ENCODE peak calls at places on chromosomes 6 and 20, in four cellular contexts. E is breast epithelium, Q is NT2/D1, S is fibroblast of pulmonary artery. J is an unnamed sample.

GRCh38 chr6:121592261-121592935 is 157.0 kb downstream of the GJA1 start:
- DNase-seq in E (no peak), S (no peak), Q (no peak), J (no peak)

GRCh38 chr20:11569163-11569562 is 348.5 kb upstream of the BTBD3 start:
- DNase-seq in Q (peak), E (no peak), S (no peak), J (no peak)

GRCh38 chr6:104201557-104201956 is 658.2 kb downstream of the HACE1 start:
- DNase-seq in S (no peak), Q (no peak), E (no peak), J (no peak)

GRCh38 chr6:39707962-39708683 is 17.1 kb downstream of the KIF6 start:
- DNase-seq in S (no peak), E (no peak), Q (no peak), J (no peak)

GRCh38 chr20:57675773-57676172 is 34.0 kb downstream of the PMEPA1 start:
- DNase-seq in E (no peak), S (no peak), Q (no peak), J (no peak)

GRCh38 chr20:59230385-59230784 is 66.8 kb downstream of the ZNF831 start:
- DNase-seq in E (no peak), S (no peak), Q (no peak), J (no peak)

GRCh38 chr20:13340088-13340487 is 119.0 kb downstream of the ISM1 start:
- DNase-seq in E (no peak), S (no peak), Q (no peak), J (no peak)

GRCh38 chr20:38997622-38998021 is 35.5 kb downstream of the DHX35 start:
- DNase-seq in E (no peak), S (no peak), Q (no peak), J (no peak)

GRCh38 chr6:107956586-107957164 is 1.3 kb downstream of the SEC63 start:
- DNase-seq in Q (no peak), S (peak), E (no peak), J (no peak)

GRCh38 chr6:6803180-6803978 is 214.9 kb downstream of the LY86 start:
- DNase-seq in E (peak), Q (no peak), S (no peak), J (no peak)

GRCh38 chr20:32980131-32980941 is 23.9 kb downstream of the SUN5 start:
- DNase-seq in E (no peak), Q (no peak), S (no peak), J (no peak)

GRCh38 chr20:10505320-10506226 is 70.5 kb downstream of the SLX4IP start:
- DNase-seq in S (peak), E (no peak), Q (no peak), J (no peak)

GRCh38 chr6:70314240-70314639 is 11.4 kb upstream of the COL9A1 start:
- DNase-seq in S (peak), E (no peak), Q (no peak), J (no peak)

GRCh38 chr20:50513169-50514034 is 3.2 kb downstream of the PTPN1 start:
- DNase-seq in S (peak), Q (no peak), E (no peak), J (peak)

GRCh38 chr6:24321538-24322162 is 36.2 kb downstream of the DCDC2 start:
- DNase-seq in S (peak), Q (no peak), E (no peak), J (peak)

GRCh38 chr6:163841326-163841725 is 426.8 kb downstream of the QKI start:
- DNase-seq in Q (no peak), S (no peak), E (no peak), J (no peak)

GRCh38 chr20:40663991-40664880 is 24.8 kb downstream of the MAFB start:
- DNase-seq in E (peak), S (no peak), Q (no peak), J (no peak)

GRCh38 chr6:149265945-149266344 is 51.6 kb upstream of the TAB2 start:
- DNase-seq in Q (no peak), E (no peak), S (no peak), J (no peak)

GRCh38 chr20:61874421-61875068 is 191.1 kb downstream of the TAF4 start:
- DNase-seq in E (peak), Q (peak), S (no peak), J (peak)

GRCh38 chr6:13579911-13580310 is 5.5 kb downstream of the SIRT5 start:
- DNase-seq in Q (no peak), E (no peak), S (no peak), J (no peak)

GRCh38 chr6:36314221-36315014 is 22.3 kb downstream of the BNIP5 start:
- DNase-seq in Q (peak), S (no peak), E (no peak), J (no peak)

GRCh38 chr6:110813813-110814487 is 1.3 kb downstream of the CDK19 start:
- DNase-seq in E (no peak), S (no peak), Q (no peak), J (no peak)

GRCh38 chr20:39421571-39422099 is 459.5 kb downstream of the DHX35 start:
- DNase-seq in S (no peak), E (no peak), Q (no peak), J (no peak)

GRCh38 chr6:63615590-63615989 is 20.0 kb upstream of the PHF3 start:
- DNase-seq in S (no peak), E (no peak), Q (no peak), J (no peak)

GRCh38 chr6:25026723-25027122 is 91.0 kb upstream of the RIPOR2 start:
- DNase-seq in S (no peak), E (no peak), Q (no peak), J (no peak)

GRCh38 chr6:16276991-16277981 is 38.9 kb downstream of the GMPR start:
- DNase-seq in E (no peak), Q (peak), S (peak), J (peak)

GRCh38 chr6:35142578-35142977 is 1.4 kb upstream of the TCP11 start:
- DNase-seq in E (no peak), S (no peak), Q (no peak), J (no peak)

GRCh38 chr6:138226701-138227315 is 8.5 kb upstream of the PBOV1 start:
- DNase-seq in Q (no peak), S (no peak), E (no peak), J (no peak)

GRCh38 chr6:138546733-138547185 is 47.5 kb upstream of the NHSL1 start:
- DNase-seq in Q (no peak), E (no peak), S (peak), J (no peak)

GRCh38 chr6:2565499-2565898 is 185.2 kb downstream of the MYLK4 start:
- DNase-seq in S (no peak), Q (no peak), E (no peak), J (no peak)

GRCh38 chr6:44494011-44494501 is 106.5 kb downstream of the CDC5L start:
- DNase-seq in S (peak), E (no peak), Q (no peak), J (no peak)

GRCh38 chr6:44630125-44631028 is 242.9 kb downstream of the CDC5L start:
- DNase-seq in S (peak), E (no peak), Q (peak), J (peak)

GRCh38 chr6:155493026-155493693 is 37.5 kb upstream of the NOX3 start:
- DNase-seq in S (no peak), E (no peak), Q (no peak), J (no peak)

GRCh38 chr20:58521763-58522162 is 6.6 kb upstream of the APCDD1L start:
- DNase-seq in Q (no peak), S (no peak), E (no peak), J (no peak)

GRCh38 chr6:115948751-115949150 is 111.9 kb downstream of the FRK start:
- DNase-seq in Q (no peak), S (no peak), E (no peak), J (no peak)

GRCh38 chr6:151488226-151488625 is 5.6 kb upstream of the CCDC170 start:
- DNase-seq in Q (no peak), S (no peak), E (no peak), J (no peak)

GRCh38 chr6:108947114-108947854 is 99.1 kb downstream of the ARMC2 start:
- DNase-seq in Q (no peak), E (no peak), S (peak), J (no peak)

DNA sequence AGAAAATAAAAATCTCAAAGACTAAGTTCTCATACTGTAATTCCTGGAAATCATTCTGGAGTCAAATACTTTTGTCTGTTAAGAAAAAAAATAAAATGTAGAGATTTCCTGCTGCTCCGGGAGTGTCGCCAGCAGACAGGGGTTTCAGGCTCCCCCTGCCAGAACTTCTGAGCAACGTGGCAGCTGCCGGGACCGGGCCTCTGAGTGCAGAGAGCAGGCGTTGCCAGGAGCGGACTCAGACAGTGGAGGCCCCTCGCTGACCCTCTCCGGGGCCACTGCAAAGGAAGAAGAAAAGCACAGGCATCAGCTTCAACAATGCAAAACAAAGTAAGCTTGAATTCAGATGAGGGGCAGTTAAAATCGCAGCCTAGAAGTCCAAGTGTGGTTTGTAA is 95.5 kb downstream of the THBS2 start:
- DNase-seq in Q (no peak), S (peak), E (no peak), J (no peak)
- H3K4me3 ChIP-seq in Q (no peak), S (no peak), E (no peak), J (no peak)

GRCh38 chr20:36606171-36607116 is 865 bp downstream of the RAB5IF start:
- DNase-seq in Q (no peak), E (no peak), S (peak), J (peak)
- H3K4me3 ChIP-seq in Q (peak), E (peak), S (peak), J (peak)

GRCh38 chr6:15255481-15256414 is 9.9 kb downstream of the JARID2 start:
- DNase-seq in E (no peak), S (no peak), Q (no peak), J (no peak)

GRCh38 chr6:15259766-15260098 is 13.9 kb downstream of the JARID2 start:
- DNase-seq in E (no peak), Q (no peak), S (no peak), J (no peak)

GRCh38 chr6:15253107-15254073 is 7.5 kb downstream of the JARID2 start:
- DNase-seq in E (no peak), S (no peak), Q (no peak), J (no peak)

GRCh38 chr6:15254074-15254975 is 8.5 kb downstream of the JARID2 start:
- DNase-seq in S (peak), Q (no peak), E (no peak), J (no peak)

GRCh38 chr6:15256538-15257222 is 10.8 kb downstream of the JARID2 start:
- DNase-seq in S (no peak), E (no peak), Q (no peak), J (peak)
- H3K4me3 ChIP-seq in S (no peak), E (no peak), Q (no peak), J (no peak)

GRCh38 chr6:168033791-168034190 is 36.3 kb downstream of the KIF25 start:
- DNase-seq in E (no peak), Q (no peak), S (no peak), J (no peak)

GRCh38 chr6:168037242-168037641 is 39.8 kb downstream of the KIF25 start:
- DNase-seq in E (no peak), Q (no peak), S (no peak), J (no peak)

GRCh38 chr6:168035661-168036616 is 38.5 kb downstream of the KIF25 start:
- DNase-seq in E (no peak), Q (no peak), S (peak), J (peak)

GRCh38 chr6:168034537-168034936 is 37.1 kb downstream of the KIF25 start:
- DNase-seq in S (no peak), E (no peak), Q (no peak), J (no peak)

GRCh38 chr6:168035098-168035660 is 37.7 kb downstream of the KIF25 start:
- DNase-seq in E (no peak), Q (no peak), S (peak), J (peak)
- H3K4me3 ChIP-seq in E (peak), Q (no peak), S (peak), J (peak)

GRCh38 chr20:46756419-46756818 is 47.0 kb downstream of the SLC2A10 start:
- DNase-seq in S (no peak), E (no peak), Q (no peak), J (no peak)

GRCh38 chr20:46749164-46749563 is 39.7 kb downstream of the SLC2A10 start:
- DNase-seq in Q (no peak), E (no peak), S (no peak), J (no peak)

GRCh38 chr20:46755483-46756417 is 46.3 kb downstream of the SLC2A10 start:
- DNase-seq in Q (no peak), S (no peak), E (no peak), J (no peak)

GRCh38 chr20:46752639-46753235 is 43.3 kb downstream of the SLC2A10 start:
- DNase-seq in Q (peak), E (peak), S (peak), J (peak)

GRCh38 chr20:46751856-46752255 is 42.4 kb downstream of the SLC2A10 start:
- DNase-seq in S (no peak), E (no peak), Q (no peak), J (no peak)
- H3K4me3 ChIP-seq in S (no peak), E (no peak), Q (no peak), J (no peak)

GRCh38 chr6:161850572-161850971 is 576.7 kb upstream of the AGPAT4 start:
- DNase-seq in Q (no peak), S (no peak), E (no peak), J (no peak)

GRCh38 chr6:161847628-161848027 is 573.8 kb upstream of the AGPAT4 start:
- DNase-seq in S (no peak), Q (no peak), E (no peak), J (no peak)

DNA sequence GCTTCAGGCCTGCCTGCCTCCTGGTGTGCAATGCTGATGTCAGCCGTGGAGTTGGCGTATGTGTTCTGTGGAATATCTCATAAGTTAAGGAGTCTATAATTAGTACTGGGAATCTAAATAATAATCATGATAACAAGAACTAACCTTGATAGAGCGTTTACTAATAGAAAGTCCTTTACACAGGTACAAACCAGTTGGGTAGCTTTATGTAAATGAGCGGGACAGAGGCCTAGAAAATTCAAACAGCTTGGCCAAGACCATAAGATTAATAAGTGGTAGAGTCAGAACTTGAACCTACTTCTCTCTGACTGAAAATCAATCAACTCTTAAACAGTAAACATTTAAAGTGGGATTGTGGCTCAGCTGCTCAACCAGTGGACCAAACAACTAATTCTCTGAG is 570.9 kb upstream of the AGPAT4 start:
- DNase-seq in E (no peak), Q (no peak), S (no peak), J (no peak)
- H3K4me3 ChIP-seq in E (no peak), Q (no peak), S (no peak), J (no peak)